ENCODE peak calls at places on chromosomes 12 and 14, in eight cellular contexts. R is A549, C is stomach, T is sigmoid colon, H is transverse colon, F is tibial nerve, E is H1, G is GM12878. P is an unnamed sample. For H3K4me1, the result is how much of the 10 kb centered on the place peaks cover.

GRCh38 chr12:112782250-112782649 is 9.3 kb upstream of the RPH3A start:
- DNase-seq in R (no peak), C (no peak), T (no peak), H (no peak), F (no peak), E (no peak), G (no peak), P (no peak)

GRCh38 chr12:95413576-95413975 is 60.4 kb upstream of the METAP2 start:
- DNase-seq in R (no peak), C (no peak), T (no peak), H (no peak), F (no peak), E (no peak), G (no peak), P (no peak)

GRCh38 chr12:51759175-51759574 is 89.3 kb downstream of the FIGNL2 start:
- DNase-seq in R (no peak), C (no peak), T (no peak), H (no peak), F (no peak), E (no peak), G (no peak), P (no peak)

GRCh38 chr12:116971222-116971621 is 60.5 kb downstream of the FBXW8 start:
- DNase-seq in R (no peak), C (no peak), T (no peak), H (no peak), F (no peak), E (no peak), G (no peak), P (no peak)

GRCh38 chr12:69566603-69567002 is 18.7 kb upstream of the CCT2 start:
- DNase-seq in R (no peak), C (no peak), T (no peak), H (no peak), F (no peak), E (no peak), G (no peak), P (no peak)

GRCh38 chr12:121949643-121950397 is 31.4 kb downstream of the CFAP251 start:
- DNase-seq in R (peak), C (no peak), T (no peak), H (no peak), F (no peak), E (no peak), G (no peak), P (no peak)

GRCh38 chr12:18965210-18965609 is 164.3 kb upstream of the PLEKHA5 start:
- DNase-seq in R (no peak), C (no peak), T (no peak), H (no peak), F (no peak), E (no peak), G (no peak), P (no peak)

GRCh38 chr12:110585231-110585799 is 2.2 kb upstream of the PPTC7 start:
- DNase-seq in R (no peak), C (no peak), T (no peak), H (no peak), F (no peak), E (no peak), G (no peak), P (no peak)

GRCh38 chr12:18439541-18439940 is 178.2 kb downstream of the PIK3C2G start:
- DNase-seq in R (no peak), C (no peak), T (no peak), H (no peak), F (no peak), E (no peak), G (no peak), P (no peak)

GRCh38 chr12:26122681-26123481 is 2.0 kb downstream of the BHLHE41 start:
- DNase-seq in R (peak), C (peak), T (peak), H (peak), F (peak), E (peak), G (no peak), P (peak)

GRCh38 chr12:6952121-6952859 is 1.1 kb downstream of the PTPN6 start:
- DNase-seq in R (no peak), C (no peak), T (peak), H (no peak), F (no peak), E (no peak), G (no peak), P (peak)
- H3K4me1 ChIP-seq in R (under half), C (under half), T (under half), H (under half), F (under half), E (under half), G (half or more), P (under half)

GRCh38 chr14:77067632-77068514 is 30.2 kb upstream of the CIPC start:
- DNase-seq in R (peak), C (peak), T (peak), H (peak), F (peak), E (peak), G (no peak), P (peak)
- TF ChIP-seq EP300 in R (peak), C (no peak), T (no peak), H (no peak), F (peak), E (no peak), G (no peak), P (no peak)

DNA sequence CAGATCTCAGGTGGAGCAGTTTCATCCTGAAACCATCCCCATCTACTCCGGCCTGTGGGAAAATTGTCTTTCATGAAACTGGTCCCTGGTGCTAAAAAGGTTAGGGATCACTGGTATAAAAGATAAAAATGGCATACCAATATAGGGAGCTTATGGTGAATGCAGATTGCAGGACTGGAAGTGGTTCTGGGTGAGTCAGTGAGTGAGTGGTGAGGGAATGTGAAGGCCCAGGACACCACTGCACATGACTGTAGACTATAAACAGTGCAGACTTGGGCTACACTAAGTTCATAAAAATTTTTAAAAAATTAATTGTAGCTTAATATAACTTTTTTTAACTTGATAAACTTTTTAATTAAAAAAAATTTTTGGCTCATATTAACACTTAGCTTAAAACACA is 67.0 kb upstream of the RD3L start:
- DNase-seq in R (no peak), C (no peak), T (no peak), H (no peak), F (no peak), E (no peak), G (no peak), P (no peak)
- H3K4me1 ChIP-seq in R (under half), C (under half), T (under half), H (under half), F (under half), E (under half), G (under half), P (under half)

DNA sequence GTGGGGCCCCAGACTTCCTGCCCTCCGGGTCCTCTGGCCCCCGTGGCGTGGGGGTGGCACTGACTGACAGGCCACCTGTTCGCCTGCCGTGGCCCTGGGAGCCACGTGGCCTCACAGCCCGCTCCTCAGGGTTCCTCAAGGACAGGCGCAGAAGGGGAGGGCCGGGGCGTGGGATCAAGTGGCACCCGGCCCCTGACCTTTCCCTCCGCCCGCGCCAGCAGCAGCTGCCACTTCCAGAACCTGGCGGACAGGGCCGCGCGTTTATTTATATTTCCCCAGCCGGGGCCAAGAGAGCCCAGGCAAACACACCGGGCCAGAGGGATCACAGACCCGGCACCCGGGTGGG is 92.6 kb downstream of the RFLNA start:
- DNase-seq in R (no peak), C (peak), T (no peak), H (no peak), F (no peak), E (no peak), G (no peak), P (no peak)
- TF ChIP-seq EP300 in R (no peak), C (no peak), T (no peak), H (no peak), F (no peak), E (no peak), G (no peak), P (no peak)